ENCODE peak calls at places on chromosomes 13 and 19, in eight cellular contexts. X, Y, U, T, E, H, C and D are unnamed samples.
A peak's percentile ranks its signal among the peaks of the same experiment; 100 is the strongest.

GRCh38 chr13:74056829-74057564 is 77.2 kb downstream of the KLF12 start:
- DNase-seq in X (peak; percentile 13), U (no peak), H (no peak), E (no peak), Y (no peak), C (peak; percentile 52), T (no peak), D (peak; percentile 19)

GRCh38 chr13:106362637-106363036 is 172.8 kb downstream of the EFNB2 start:
- DNase-seq in E (no peak), X (no peak), Y (no peak), H (no peak), C (no peak), T (no peak), U (no peak), D (no peak)

GRCh38 chr13:40665754-40666057 is 735 bp downstream of the FOXO1 start:
- DNase-seq in C (peak; percentile 42), E (no peak), X (no peak), U (no peak), H (no peak), Y (peak; percentile 36), T (peak; percentile 56), D (no peak)

GRCh38 chr13:46556380-46556779 is 3.4 kb downstream of the LRCH1 start:
- DNase-seq in Y (no peak), X (no peak), C (no peak), U (no peak), T (no peak), E (no peak), H (no peak), D (no peak)

GRCh38 chr13:30846311-30846710 is 59.8 kb upstream of the MEDAG start:
- DNase-seq in C (no peak), T (no peak), H (no peak), U (no peak), X (no peak), E (no peak), Y (peak; percentile 86), D (no peak)

GRCh38 chr19:33639034-33639681 is 17.4 kb downstream of the CHST8 start:
- DNase-seq in Y (no peak), U (no peak), T (no peak), H (no peak), X (no peak), E (no peak), C (no peak), D (no peak)

GRCh38 chr13:112012004-112012704 is 54.8 kb upstream of the SOX1 start:
- DNase-seq in C (no peak), H (peak; percentile 44), U (no peak), X (no peak), E (no peak), T (no peak), Y (no peak), D (no peak)

GRCh38 chr19:58440556-58440955 is 603 bp upstream of the ZNF132 start:
- DNase-seq in T (no peak), H (no peak), Y (no peak), X (no peak), E (peak; percentile 12), U (no peak), C (no peak), D (peak; percentile 9)

GRCh38 chr19:51357952-51358351 is 8.2 kb downstream of the ETFB start:
- DNase-seq in U (no peak), E (no peak), X (no peak), H (no peak), Y (no peak), C (no peak), T (no peak), D (no peak)

GRCh38 chr13:58953638-58954037 is 1210.1 kb downstream of the DIAPH3 start:
- DNase-seq in C (no peak), T (no peak), E (no peak), X (no peak), Y (no peak), H (no peak), U (peak; percentile 97), D (no peak)

GRCh38 chr19:35459414-35460082 is 11.5 kb downstream of the FFAR2 start:
- DNase-seq in T (no peak), C (no peak), X (no peak), Y (no peak), E (peak; percentile 43), H (no peak), U (no peak), D (peak; percentile 9)

GRCh38 chr19:2815191-2815614 is 4.5 kb upstream of the ZNF554 start:
- DNase-seq in Y (no peak), E (no peak), U (no peak), X (no peak), C (no peak), H (no peak), T (no peak), D (no peak)

GRCh38 chr19:38792250-38793111 is 3.5 kb downstream of the LGALS7B start:
- DNase-seq in U (no peak), X (no peak), T (no peak), Y (no peak), C (no peak), H (peak; percentile 72), E (peak; percentile 32), D (peak; percentile 63)

GRCh38 chr13:111253334-111253872 is 67.0 kb upstream of the TEX29 start:
- DNase-seq in H (no peak), T (no peak), C (no peak), X (no peak), E (no peak), Y (peak; percentile 25), U (no peak), D (no peak)

GRCh38 chr19:1929051-1929742 is 11.8 kb upstream of the CSNK1G2 start:
- DNase-seq in E (peak; percentile 77), C (peak; percentile 89), T (peak; percentile 74), X (peak; percentile 66), H (peak; percentile 87), U (peak; percentile 77), Y (peak; percentile 74), D (peak; percentile 90)

GRCh38 chr19:54319049-54319448 is 6.1 kb upstream of the LILRA5 start:
- DNase-seq in H (no peak), Y (no peak), T (no peak), U (peak; percentile 96), E (no peak), X (no peak), C (no peak), D (no peak)

GRCh38 chr19:50974702-50975555 is 5.5 kb upstream of the KLK6 start:
- DNase-seq in E (no peak), T (no peak), H (no peak), Y (no peak), U (no peak), X (no peak), C (no peak), D (no peak)

GRCh38 chr19:11330103-11330502 is 9.4 kb downstream of the RAB3D start:
- DNase-seq in H (no peak), E (no peak), U (no peak), T (no peak), C (no peak), Y (no peak), X (no peak), D (no peak)

GRCh38 chr13:24648983-24649684 is 31.1 kb upstream of the ATP12A start:
- DNase-seq in X (no peak), E (no peak), C (no peak), U (peak; percentile 31), H (no peak), Y (no peak), T (no peak), D (no peak)

GRCh38 chr19:11234486-11235075 is 4.8 kb upstream of the ANGPTL8 start:
- DNase-seq in C (no peak), T (no peak), H (no peak), Y (no peak), U (no peak), E (no peak), X (no peak), D (no peak)

GRCh38 chr13:89845874-89846273 is 1501.6 kb upstream of the MIR17HG start:
- DNase-seq in H (no peak), U (no peak), C (no peak), E (no peak), T (no peak), X (no peak), Y (no peak), D (no peak)